ENCODE peak calls at places on chromosomes 5 and 9, in nine cellular contexts. F is GM20000; Y is activated T-cell treated with anti-CD3 and anti-CD28 coated beads, Interleukin-2, amount 50 U/mL, for 72 hours; E is T-helper 17 cell; J is GM23248; M is ACHN; B is astrocyte of the hippocampus; C is right atrium auricular region; W is CD4-positive, alpha-beta memory T cell. I is an unnamed sample.

GRCh38 chr9:23850242-23851023 is 24.4 kb upstream of the ELAVL2 start:
- DNase-seq in F (no peak), J (peak), M (no peak), E (no peak), Y (no peak), W (no peak), B (peak), C (no peak), I (no peak)

GRCh38 chr9:16023466-16023865 is 470.6 kb downstream of the CCDC171 start:
- DNase-seq in Y (no peak), M (no peak), J (peak), W (no peak), C (no peak), B (peak), F (no peak), E (no peak), I (no peak)

GRCh38 chr9:87112656-87113055 is 165.3 kb upstream of the GAS1 start:
- DNase-seq in C (no peak), E (no peak), J (peak), F (no peak), W (no peak), M (no peak), B (peak), Y (no peak), I (no peak)

GRCh38 chr5:76472338-76473336 is 69.6 kb downstream of the IQGAP2 start:
- DNase-seq in W (peak), E (no peak), F (no peak), C (no peak), M (no peak), Y (peak), B (no peak), J (no peak), I (no peak)

GRCh38 chr5:51846015-51846414 is 462.8 kb downstream of the ISL1 start:
- DNase-seq in W (no peak), C (no peak), Y (no peak), B (no peak), F (no peak), E (no peak), M (no peak), J (no peak), I (no peak)

GRCh38 chr9:254516-254915 is 39.9 kb downstream of the DOCK8 start:
- DNase-seq in Y (no peak), F (no peak), W (no peak), E (no peak), M (peak), B (peak), C (no peak), J (no peak), I (no peak)

GRCh38 chr5:143405063-143405746 is 1.7 kb upstream of the NR3C1 start:
- DNase-seq in M (peak), B (peak), F (peak), E (peak), Y (peak), J (peak), W (peak), C (peak), I (peak)

GRCh38 chr5:17228833-17229291 is 11.4 kb downstream of the BASP1 start:
- DNase-seq in Y (no peak), C (no peak), M (no peak), J (peak), W (no peak), E (no peak), F (peak), B (peak), I (no peak)

GRCh38 chr5:118937393-118938061 is 50.8 kb downstream of the DTWD2 start:
- DNase-seq in B (no peak), C (no peak), Y (no peak), M (no peak), J (no peak), W (no peak), E (no peak), F (no peak), I (no peak)

GRCh38 chr9:96486351-96487029 is 36.5 kb downstream of the HABP4 start:
- DNase-seq in J (peak), Y (no peak), E (no peak), B (peak), M (no peak), F (no peak), W (no peak), C (peak), I (no peak)

GRCh38 chr9:70595211-70595610 is 180.8 kb upstream of the KLF9 start:
- DNase-seq in M (no peak), E (no peak), F (no peak), C (no peak), Y (no peak), B (no peak), W (no peak), J (peak), I (no peak)

GRCh38 chr5:163498886-163499285 is 6.5 kb upstream of the MAT2B start:
- DNase-seq in W (no peak), Y (no peak), B (no peak), E (no peak), J (peak), M (peak), C (no peak), F (no peak), I (no peak)

GRCh38 chr5:137186759-137187461 is 312.2 kb downstream of the SPOCK1 start:
- DNase-seq in Y (no peak), J (peak), W (no peak), F (no peak), E (no peak), M (no peak), B (peak), C (no peak), I (no peak)

GRCh38 chr5:68533571-68534051 is 318.1 kb downstream of the PIK3R1 start:
- DNase-seq in E (no peak), B (no peak), Y (no peak), F (no peak), W (no peak), J (no peak), C (no peak), M (no peak), I (no peak)

GRCh38 chr9:109150925-109151547 is 16.0 kb downstream of the FRRS1L start:
- DNase-seq in J (no peak), C (no peak), Y (no peak), W (no peak), B (no peak), F (no peak), E (no peak), M (no peak), I (no peak)

GRCh38 chr9:37953775-37954437 is 50.0 kb upstream of the SLC25A51 start:
- DNase-seq in J (peak), B (peak), M (peak), W (no peak), F (peak), Y (peak), C (peak), E (no peak), I (no peak)

GRCh38 chr9:137240321-137240840 is 706 bp upstream of the TUBB4B start:
- DNase-seq in C (peak), F (peak), B (peak), M (peak), J (peak), Y (peak), W (peak), E (peak), I (no peak)

GRCh38 chr5:59489551-59489950 is 404.0 kb downstream of the PDE4D start:
- DNase-seq in F (no peak), M (no peak), J (peak), E (no peak), Y (no peak), W (no peak), B (no peak), C (no peak), I (no peak)

GRCh38 chr9:88313364-88314220 is 74.7 kb upstream of the SPIN1 start:
- DNase-seq in B (peak), W (no peak), Y (peak), J (no peak), E (no peak), M (no peak), F (no peak), C (no peak), I (no peak)

GRCh38 chr5:154850255-154851062 is at the start of gene FAXDC2:
- DNase-seq in E (no peak), B (peak), C (peak), W (no peak), Y (no peak), M (peak), F (peak), J (peak), I (peak)

GRCh38 chr9:72037571-72037970 is 22.8 kb downstream of the C9orf57 start:
- DNase-seq in J (peak), B (no peak), F (no peak), C (no peak), W (no peak), E (no peak), M (no peak), Y (no peak), I (no peak)

GRCh38 chr5:109744261-109744660 is 54.5 kb downstream of the MAN2A1 start:
- DNase-seq in E (no peak), F (no peak), Y (no peak), M (no peak), B (no peak), J (no peak), W (no peak), C (no peak), I (no peak)

GRCh38 chr9:81671880-81672280 is 17.5 kb downstream of the TLE1 start:
- DNase-seq in J (no peak), F (no peak), B (peak), M (no peak), W (no peak), Y (no peak), C (peak), E (no peak), I (peak)

GRCh38 chr9:137606005-137606601 is 617 bp downstream of the ARRDC1 start:
- DNase-seq in E (no peak), Y (peak), F (no peak), C (no peak), J (peak), M (no peak), B (peak), W (no peak), I (no peak)

GRCh38 chr5:127930311-127930710 is 153.3 kb upstream of the SLC12A2 start:
- DNase-seq in C (no peak), B (peak), F (no peak), Y (no peak), J (peak), W (no peak), M (peak), E (no peak), I (no peak)

GRCh38 chr5:1103505-1104326 is 8.1 kb downstream of the SLC12A7 start:
- DNase-seq in C (peak), Y (no peak), W (no peak), B (no peak), E (no peak), J (peak), F (no peak), M (no peak), I (no peak)

GRCh38 chr9:3740690-3741419 is 215.1 kb upstream of the RFX3 start:
- DNase-seq in W (no peak), M (no peak), J (peak), C (no peak), Y (no peak), F (no peak), E (no peak), B (peak), I (no peak)

GRCh38 chr5:154714271-154714986 is 40.7 kb upstream of the LARP1 start:
- DNase-seq in B (peak), E (no peak), C (no peak), F (peak), W (no peak), J (peak), M (peak), Y (no peak), I (no peak)

GRCh38 chr5:73969195-73970059 is 343.4 kb downstream of the ARHGEF28 start:
- DNase-seq in C (no peak), Y (no peak), B (no peak), W (no peak), M (no peak), F (no peak), E (no peak), J (no peak), I (no peak)

GRCh38 chr5:125283372-125283771 is 536.9 kb upstream of the ZNF608 start:
- DNase-seq in M (no peak), B (no peak), J (no peak), W (no peak), C (no peak), F (no peak), E (no peak), Y (no peak), I (no peak)

GRCh38 chr5:137575847-137576246 is 76.7 kb upstream of the SPOCK1 start:
- DNase-seq in E (no peak), Y (no peak), M (no peak), F (no peak), B (no peak), W (no peak), J (peak), C (no peak), I (no peak)

GRCh38 chr9:22165144-22165543 is 156.0 kb upstream of the CDKN2B start:
- DNase-seq in E (no peak), J (peak), Y (no peak), F (no peak), B (peak), M (no peak), C (no peak), W (no peak), I (no peak)

GRCh38 chr9:69027355-69028097 is 8.0 kb upstream of the FXN start:
- DNase-seq in C (no peak), W (no peak), F (peak), M (peak), B (peak), J (peak), E (no peak), Y (peak), I (no peak)

GRCh38 chr9:135498381-135499126 is 1.9 kb upstream of the MRPS2 start:
- DNase-seq in Y (no peak), B (no peak), F (no peak), W (no peak), E (no peak), J (no peak), M (no peak), C (no peak), I (no peak)

GRCh38 chr9:96232539-96233241 is 69.3 kb downstream of the HSD17B3 start:
- DNase-seq in F (peak), J (peak), E (no peak), M (peak), W (no peak), B (peak), Y (peak), C (peak), I (no peak)

GRCh38 chr5:131821221-131821620 is 24.4 kb upstream of the FNIP1 start:
- DNase-seq in M (no peak), J (peak), C (no peak), Y (no peak), B (peak), F (no peak), E (no peak), W (no peak), I (no peak)

GRCh38 chr9:88658311-88658822 is 123.4 kb downstream of the NXNL2 start:
- DNase-seq in F (no peak), C (peak), M (peak), J (peak), E (no peak), Y (no peak), W (no peak), B (peak), I (no peak)